ENCODE peak calls at places on chromosome 2, in nine cellular contexts. One of them, this sample, is unnamed.

GRCh38 chr2:206212673-206213513 is 53.2 kb downstream of the EEF1B2 start:
- DNase-seq in endothelial cell of umbilical vein: peak; percentile 3
- DNase-seq in PC-9: peak; percentile 55
- DNase-seq in fibroblast of pulmonary artery: peak; percentile 64
- DNase-seq in fibroblast of lung: peak; percentile 69
- DNase-seq in prostate gland: no peak
- DNase-seq in cardiac muscle cell: peak; percentile 80
- DNase-seq in upper lobe of right lung: no peak
- DNase-seq in fibroblast of the aortic adventitia: peak; percentile 92
- DNase-seq in this sample: peak; percentile 51

GRCh38 chr2:202450785-202451184 is 74.7 kb downstream of the BMPR2 start:
- DNase-seq in endothelial cell of umbilical vein: no peak
- DNase-seq in PC-9: no peak
- DNase-seq in fibroblast of pulmonary artery: peak; percentile 58
- DNase-seq in fibroblast of lung: peak; percentile 51
- DNase-seq in prostate gland: no peak
- DNase-seq in cardiac muscle cell: peak; percentile 70
- DNase-seq in upper lobe of right lung: no peak
- DNase-seq in fibroblast of the aortic adventitia: peak; percentile 83
- DNase-seq in this sample: no peak

GRCh38 chr2:151947524-151948165 is 119.4 kb upstream of the ARL5A start:
- DNase-seq in endothelial cell of umbilical vein: peak; percentile 74
- DNase-seq in PC-9: no peak
- DNase-seq in fibroblast of pulmonary artery: no peak
- DNase-seq in fibroblast of lung: no peak
- DNase-seq in prostate gland: peak; percentile 46
- DNase-seq in cardiac muscle cell: peak; percentile 13
- DNase-seq in upper lobe of right lung: peak; percentile 66
- DNase-seq in fibroblast of the aortic adventitia: peak; percentile 43
- DNase-seq in this sample: peak; percentile 5

GRCh38 chr2:135531231-135532197 is at the start of gene R3HDM1:
- DNase-seq in endothelial cell of umbilical vein: peak; percentile 100
- DNase-seq in PC-9: peak; percentile 98
- DNase-seq in fibroblast of pulmonary artery: peak; percentile 100
- DNase-seq in fibroblast of lung: peak; percentile 100
- DNase-seq in prostate gland: peak; percentile 100
- DNase-seq in cardiac muscle cell: peak; percentile 100
- DNase-seq in upper lobe of right lung: peak; percentile 96
- DNase-seq in fibroblast of the aortic adventitia: peak; percentile 100
- DNase-seq in this sample: peak; percentile 100

GRCh38 chr2:55616509-55617159 is 788 bp downstream of the PPP4R3B start:
- DNase-seq in endothelial cell of umbilical vein: peak; percentile 71
- DNase-seq in PC-9: peak; percentile 65
- DNase-seq in fibroblast of pulmonary artery: peak; percentile 70
- DNase-seq in fibroblast of lung: peak; percentile 64
- DNase-seq in prostate gland: peak; percentile 29
- DNase-seq in cardiac muscle cell: peak; percentile 71
- DNase-seq in upper lobe of right lung: no peak
- DNase-seq in fibroblast of the aortic adventitia: peak; percentile 55
- DNase-seq in this sample: peak; percentile 71

GRCh38 chr2:205925373-205926337 is 160.3 kb downstream of the INO80D start:
- DNase-seq in endothelial cell of umbilical vein: peak; percentile 79
- DNase-seq in PC-9: no peak
- DNase-seq in fibroblast of pulmonary artery: peak; percentile 78
- DNase-seq in fibroblast of lung: peak; percentile 61
- DNase-seq in prostate gland: peak; percentile 70
- DNase-seq in cardiac muscle cell: peak; percentile 79
- DNase-seq in upper lobe of right lung: peak; percentile 91
- DNase-seq in fibroblast of the aortic adventitia: peak; percentile 54
- DNase-seq in this sample: peak; percentile 63

GRCh38 chr2:207768891-207769596 is 662 bp downstream of the FZD5 start:
- DNase-seq in endothelial cell of umbilical vein: peak; percentile 41
- DNase-seq in PC-9: peak; percentile 36
- DNase-seq in fibroblast of pulmonary artery: no peak
- DNase-seq in fibroblast of lung: peak; percentile 38
- DNase-seq in prostate gland: peak; percentile 28
- DNase-seq in cardiac muscle cell: peak; percentile 37
- DNase-seq in upper lobe of right lung: peak; percentile 74
- DNase-seq in fibroblast of the aortic adventitia: peak; percentile 54
- DNase-seq in this sample: peak; percentile 41

GRCh38 chr2:20027715-20028434 is 15.4 kb upstream of the MATN3 start:
- DNase-seq in endothelial cell of umbilical vein: peak; percentile 89
- DNase-seq in PC-9: no peak
- DNase-seq in fibroblast of pulmonary artery: peak; percentile 30
- DNase-seq in fibroblast of lung: no peak
- DNase-seq in prostate gland: no peak
- DNase-seq in cardiac muscle cell: peak; percentile 65
- DNase-seq in upper lobe of right lung: no peak
- DNase-seq in fibroblast of the aortic adventitia: no peak
- DNase-seq in this sample: peak; percentile 22

GRCh38 chr2:26401739-26402541 is at the start of gene DRC1:
- DNase-seq in endothelial cell of umbilical vein: peak; percentile 67
- DNase-seq in PC-9: no peak
- DNase-seq in fibroblast of pulmonary artery: peak; percentile 76
- DNase-seq in fibroblast of lung: peak; percentile 67
- DNase-seq in prostate gland: no peak
- DNase-seq in cardiac muscle cell: peak; percentile 88
- DNase-seq in upper lobe of right lung: peak; percentile 74
- DNase-seq in fibroblast of the aortic adventitia: peak; percentile 60
- DNase-seq in this sample: peak; percentile 75

GRCh38 chr2:48328972-48329723 is 200.8 kb upstream of the STON1 start:
- DNase-seq in endothelial cell of umbilical vein: peak; percentile 31
- DNase-seq in PC-9: no peak
- DNase-seq in fibroblast of pulmonary artery: no peak
- DNase-seq in fibroblast of lung: no peak
- DNase-seq in prostate gland: no peak
- DNase-seq in cardiac muscle cell: no peak
- DNase-seq in upper lobe of right lung: no peak
- DNase-seq in fibroblast of the aortic adventitia: no peak
- DNase-seq in this sample: no peak

GRCh38 chr2:7180641-7181370 is 263.6 kb downstream of the RNF144A start:
- DNase-seq in endothelial cell of umbilical vein: no peak
- DNase-seq in PC-9: no peak
- DNase-seq in fibroblast of pulmonary artery: peak; percentile 23
- DNase-seq in fibroblast of lung: no peak
- DNase-seq in prostate gland: no peak
- DNase-seq in cardiac muscle cell: peak; percentile 11
- DNase-seq in upper lobe of right lung: no peak
- DNase-seq in fibroblast of the aortic adventitia: peak; percentile 43
- DNase-seq in this sample: peak; percentile 73

GRCh38 chr2:141869572-141869971 is 261.2 kb downstream of the LRP1B start:
- DNase-seq in endothelial cell of umbilical vein: no peak
- DNase-seq in PC-9: no peak
- DNase-seq in fibroblast of pulmonary artery: no peak
- DNase-seq in fibroblast of lung: no peak
- DNase-seq in prostate gland: no peak
- DNase-seq in cardiac muscle cell: no peak
- DNase-seq in upper lobe of right lung: no peak
- DNase-seq in fibroblast of the aortic adventitia: no peak
- DNase-seq in this sample: no peak

GRCh38 chr2:212328129-212328528 is 210.5 kb downstream of the ERBB4 start:
- DNase-seq in endothelial cell of umbilical vein: no peak
- DNase-seq in PC-9: no peak
- DNase-seq in fibroblast of pulmonary artery: no peak
- DNase-seq in fibroblast of lung: no peak
- DNase-seq in prostate gland: no peak
- DNase-seq in cardiac muscle cell: no peak
- DNase-seq in upper lobe of right lung: no peak
- DNase-seq in fibroblast of the aortic adventitia: no peak
- DNase-seq in this sample: no peak

GRCh38 chr2:214378455-214379103 is 32.3 kb upstream of the VWC2L start:
- DNase-seq in endothelial cell of umbilical vein: no peak
- DNase-seq in PC-9: peak; percentile 50
- DNase-seq in fibroblast of pulmonary artery: no peak
- DNase-seq in fibroblast of lung: no peak
- DNase-seq in prostate gland: peak; percentile 90
- DNase-seq in cardiac muscle cell: no peak
- DNase-seq in upper lobe of right lung: no peak
- DNase-seq in fibroblast of the aortic adventitia: no peak
- DNase-seq in this sample: no peak

GRCh38 chr2:42348113-42348805 is 12.8 kb downstream of the COX7A2L start:
- DNase-seq in endothelial cell of umbilical vein: no peak
- DNase-seq in PC-9: no peak
- DNase-seq in fibroblast of pulmonary artery: no peak
- DNase-seq in fibroblast of lung: no peak
- DNase-seq in prostate gland: no peak
- DNase-seq in cardiac muscle cell: no peak
- DNase-seq in upper lobe of right lung: no peak
- DNase-seq in fibroblast of the aortic adventitia: no peak
- DNase-seq in this sample: no peak

GRCh38 chr2:236309669-236310029 is 45.4 kb upstream of the ASB18 start:
- DNase-seq in endothelial cell of umbilical vein: peak; percentile 39
- DNase-seq in PC-9: no peak
- DNase-seq in fibroblast of pulmonary artery: peak; percentile 8
- DNase-seq in fibroblast of lung: no peak
- DNase-seq in prostate gland: no peak
- DNase-seq in cardiac muscle cell: peak; percentile 34
- DNase-seq in upper lobe of right lung: no peak
- DNase-seq in fibroblast of the aortic adventitia: peak; percentile 8
- DNase-seq in this sample: no peak

GRCh38 chr2:196259507-196260481 is 88.4 kb upstream of the STK17B start:
- DNase-seq in endothelial cell of umbilical vein: peak; percentile 76
- DNase-seq in PC-9: no peak
- DNase-seq in fibroblast of pulmonary artery: peak; percentile 84
- DNase-seq in fibroblast of lung: peak; percentile 59
- DNase-seq in prostate gland: peak; percentile 42
- DNase-seq in cardiac muscle cell: peak; percentile 91
- DNase-seq in upper lobe of right lung: no peak
- DNase-seq in fibroblast of the aortic adventitia: peak; percentile 92
- DNase-seq in this sample: peak; percentile 87

DNA sequence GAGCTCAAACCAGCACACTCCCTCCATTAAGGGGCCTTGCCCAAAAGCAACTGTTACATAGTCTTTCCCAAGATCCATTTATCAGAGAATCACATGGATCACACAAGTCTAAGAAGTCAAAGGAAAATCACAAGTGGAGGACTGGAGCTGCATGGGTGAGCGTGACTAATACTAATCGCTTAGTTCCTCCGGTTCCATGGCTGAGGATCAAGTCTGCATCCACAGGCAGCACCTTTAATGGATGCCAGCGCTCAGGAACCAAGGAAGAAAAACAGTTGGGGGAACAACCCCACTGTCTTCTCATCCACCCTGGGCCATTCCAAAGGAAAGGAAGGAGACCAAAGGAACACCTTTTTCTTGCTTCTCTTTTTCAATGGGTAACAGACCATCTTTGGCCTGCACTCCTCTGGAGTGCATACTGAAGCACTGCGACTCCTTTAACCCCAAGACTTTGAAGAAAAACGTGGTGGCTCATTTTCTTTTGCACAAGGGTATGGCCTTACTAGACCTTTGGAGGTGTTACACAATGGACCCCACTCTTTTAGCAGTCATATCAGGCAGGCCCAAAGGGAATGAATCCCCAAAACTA is 9.2 kb upstream of the WDR33 start:
- DNase-seq in endothelial cell of umbilical vein: no peak
- DNase-seq in PC-9: no peak
- DNase-seq in fibroblast of pulmonary artery: peak; percentile 22
- DNase-seq in fibroblast of lung: peak; percentile 23
- DNase-seq in prostate gland: no peak
- DNase-seq in cardiac muscle cell: peak; percentile 15
- DNase-seq in upper lobe of right lung: no peak
- DNase-seq in fibroblast of the aortic adventitia: peak; percentile 16
- DNase-seq in this sample: no peak
- H3K4me3 ChIP-seq in endothelial cell of umbilical vein: no peak overlapping the region
- H3K4me3 ChIP-seq in PC-9: no peak overlapping the region
- H3K4me3 ChIP-seq in fibroblast of pulmonary artery: no peak overlapping the region
- H3K4me3 ChIP-seq in fibroblast of lung: no peak overlapping the region
- H3K4me3 ChIP-seq in prostate gland: no peak overlapping the region
- H3K4me3 ChIP-seq in cardiac muscle cell: no peak overlapping the region
- H3K4me3 ChIP-seq in upper lobe of right lung: no peak overlapping the region
- H3K4me3 ChIP-seq in fibroblast of the aortic adventitia: no peak overlapping the region
- H3K4me3 ChIP-seq in this sample: no peak overlapping the region

GRCh38 chr2:232387451-232388171 is 9.1 kb downstream of the ALPP start:
- DNase-seq in endothelial cell of umbilical vein: no peak
- DNase-seq in PC-9: no peak
- DNase-seq in fibroblast of pulmonary artery: no peak
- DNase-seq in fibroblast of lung: no peak
- DNase-seq in prostate gland: no peak
- DNase-seq in cardiac muscle cell: no peak
- DNase-seq in upper lobe of right lung: peak; percentile 69
- DNase-seq in fibroblast of the aortic adventitia: no peak
- DNase-seq in this sample: no peak

GRCh38 chr2:232386740-232387450 is 8.3 kb downstream of the ALPP start:
- DNase-seq in endothelial cell of umbilical vein: no peak
- DNase-seq in PC-9: no peak
- DNase-seq in fibroblast of pulmonary artery: no peak
- DNase-seq in fibroblast of lung: no peak
- DNase-seq in prostate gland: no peak
- DNase-seq in cardiac muscle cell: peak; percentile 38
- DNase-seq in upper lobe of right lung: peak; percentile 70
- DNase-seq in fibroblast of the aortic adventitia: no peak
- DNase-seq in this sample: peak; percentile 20

GRCh38 chr2:232386490-232386739 is 7.9 kb downstream of the ALPP start:
- DNase-seq in endothelial cell of umbilical vein: no peak
- DNase-seq in PC-9: no peak
- DNase-seq in fibroblast of pulmonary artery: no peak
- DNase-seq in fibroblast of lung: no peak
- DNase-seq in prostate gland: no peak
- DNase-seq in cardiac muscle cell: no peak
- DNase-seq in upper lobe of right lung: peak; percentile 69
- DNase-seq in fibroblast of the aortic adventitia: no peak
- DNase-seq in this sample: no peak

GRCh38 chr2:232384466-232384865 is 5.9 kb downstream of the ALPP start:
- DNase-seq in endothelial cell of umbilical vein: no peak
- DNase-seq in PC-9: no peak
- DNase-seq in fibroblast of pulmonary artery: no peak
- DNase-seq in fibroblast of lung: no peak
- DNase-seq in prostate gland: no peak
- DNase-seq in cardiac muscle cell: no peak
- DNase-seq in upper lobe of right lung: no peak
- DNase-seq in fibroblast of the aortic adventitia: no peak
- DNase-seq in this sample: no peak

GRCh38 chr2:232385660-232386489 is 7.3 kb downstream of the ALPP start:
- DNase-seq in endothelial cell of umbilical vein: peak; percentile 17
- DNase-seq in PC-9: peak; percentile 98
- DNase-seq in fibroblast of pulmonary artery: peak; percentile 85
- DNase-seq in fibroblast of lung: peak; percentile 46
- DNase-seq in prostate gland: peak; percentile 26
- DNase-seq in cardiac muscle cell: peak; percentile 97
- DNase-seq in upper lobe of right lung: peak; percentile 65
- DNase-seq in fibroblast of the aortic adventitia: peak; percentile 90
- DNase-seq in this sample: peak; percentile 76
- TF ChIP-seq CTCF in endothelial cell of umbilical vein: no peak
- TF ChIP-seq CTCF in PC-9: no peak
- TF ChIP-seq CTCF in fibroblast of pulmonary artery: no peak
- TF ChIP-seq CTCF in fibroblast of lung: no peak
- TF ChIP-seq CTCF in prostate gland: no peak
- TF ChIP-seq CTCF in cardiac muscle cell: no peak
- TF ChIP-seq CTCF in upper lobe of right lung: no peak
- TF ChIP-seq CTCF in fibroblast of the aortic adventitia: no peak
- TF ChIP-seq CTCF in this sample: no peak

GRCh38 chr2:165691615-165692014 is 102.4 kb downstream of the GALNT3 start:
- DNase-seq in endothelial cell of umbilical vein: no peak
- DNase-seq in PC-9: no peak
- DNase-seq in fibroblast of pulmonary artery: peak; percentile 57
- DNase-seq in fibroblast of lung: peak; percentile 8
- DNase-seq in prostate gland: no peak
- DNase-seq in cardiac muscle cell: peak; percentile 79
- DNase-seq in upper lobe of right lung: no peak
- DNase-seq in fibroblast of the aortic adventitia: peak; percentile 71
- DNase-seq in this sample: peak; percentile 80
- H3K4me3 ChIP-seq in endothelial cell of umbilical vein: no peak overlapping the region
- H3K4me3 ChIP-seq in PC-9: no peak overlapping the region
- H3K4me3 ChIP-seq in fibroblast of pulmonary artery: no peak overlapping the region
- H3K4me3 ChIP-seq in fibroblast of lung: no peak overlapping the region
- H3K4me3 ChIP-seq in prostate gland: no peak overlapping the region
- H3K4me3 ChIP-seq in cardiac muscle cell: no peak overlapping the region
- H3K4me3 ChIP-seq in upper lobe of right lung: no peak overlapping the region
- H3K4me3 ChIP-seq in fibroblast of the aortic adventitia: no peak overlapping the region
- H3K4me3 ChIP-seq in this sample: no peak overlapping the region

GRCh38 chr2:160014227-160014626 is 48.2 kb downstream of the PLA2R1 start:
- DNase-seq in endothelial cell of umbilical vein: no peak
- DNase-seq in PC-9: no peak
- DNase-seq in fibroblast of pulmonary artery: peak; percentile 17
- DNase-seq in fibroblast of lung: no peak
- DNase-seq in prostate gland: no peak
- DNase-seq in cardiac muscle cell: peak; percentile 20
- DNase-seq in upper lobe of right lung: no peak
- DNase-seq in fibroblast of the aortic adventitia: peak; percentile 8
- DNase-seq in this sample: no peak
- TF ChIP-seq CTCF in endothelial cell of umbilical vein: no peak
- TF ChIP-seq CTCF in PC-9: no peak
- TF ChIP-seq CTCF in fibroblast of pulmonary artery: no peak
- TF ChIP-seq CTCF in fibroblast of lung: no peak
- TF ChIP-seq CTCF in prostate gland: no peak
- TF ChIP-seq CTCF in cardiac muscle cell: no peak
- TF ChIP-seq CTCF in upper lobe of right lung: no peak
- TF ChIP-seq CTCF in fibroblast of the aortic adventitia: no peak
- TF ChIP-seq CTCF in this sample: no peak

This sample was measured in astrocyte of the spinal cord.